ENCODE peak calls at places on chromosome 14, in four cellular contexts. J is lower leg skin, T is fibroblast of pulmonary artery, E is NCI-H1092. V is an unnamed sample.

GRCh38 chr14:23930742-23931141 is 22.8 kb upstream of the DHRS4 start:
- DNase-seq in E (no peak), T (peak; percentile 69), J (no peak), V (no peak)

GRCh38 chr14:61585598-61586538 is 109.4 kb upstream of the HIF1A start:
- DNase-seq in J (peak; percentile 5), T (peak; percentile 81), E (no peak), V (peak; percentile 91)

GRCh38 chr14:38122241-38122640 is 85.5 kb upstream of the SSTR1 start:
- DNase-seq in T (no peak), E (no peak), J (no peak), V (no peak)

GRCh38 chr14:71720978-71721624 is 211.1 kb upstream of the RGS6 start:
- DNase-seq in E (peak; percentile 52), T (peak; percentile 90), J (no peak), V (peak; percentile 81)

GRCh38 chr14:68337279-68337678 is 455.6 kb downstream of the ZFP36L1 start:
- DNase-seq in E (no peak), J (no peak), T (no peak), V (no peak)

GRCh38 chr14:101369916-101370592 is 191.2 kb upstream of the DIO3 start:
- DNase-seq in J (no peak), T (no peak), E (no peak), V (no peak)

GRCh38 chr14:45201908-45202307 is 51.1 kb downstream of the MIS18BP1 start:
- DNase-seq in J (no peak), T (peak; percentile 34), E (no peak), V (peak; percentile 16)

GRCh38 chr14:101248056-101248725 is 313.1 kb upstream of the DIO3 start:
- DNase-seq in T (no peak), E (no peak), J (no peak), V (no peak)

GRCh38 chr14:65156568-65157366 is 54.5 kb upstream of the MAX start:
- DNase-seq in T (peak; percentile 87), E (no peak), J (peak; percentile 39), V (peak; percentile 59)

GRCh38 chr14:36820111-36820709 is 158.6 kb downstream of the PAX9 start:
- DNase-seq in E (no peak), T (no peak), J (no peak), V (no peak)

GRCh38 chr14:37592288-37593274 is 2.5 kb downstream of the FOXA1 start:
- DNase-seq in E (peak; percentile 44), T (no peak), J (no peak), V (no peak)

GRCh38 chr14:86296173-86296572 is 766.2 kb downstream of the FLRT2 start:
- DNase-seq in E (peak; percentile 88), J (no peak), T (peak; percentile 64), V (peak; percentile 2)

GRCh38 chr14:78254911-78255431 is 84.8 kb downstream of the NRXN3 start:
- DNase-seq in J (no peak), E (peak; percentile 86), T (no peak), V (peak; percentile 80)

GRCh38 chr14:90629471-90629870 is 186.8 kb downstream of the TTC7B start:
- DNase-seq in T (no peak), J (no peak), E (no peak), V (no peak)

V was measured in astrocyte of the spinal cord.